ENCODE peak calls at places on chromosomes 16 and 17, in six cellular contexts. One of them, this sample, is unnamed.
A peak's percentile ranks its signal among the peaks of the same experiment; 100 is the strongest.

GRCh38 chr17:82949361-82949760 is 109.5 kb upstream of the ZNF750 start:
- DNase-seq in hypothalamus: no peak
- DNase-seq in RPMI7951: no peak
- DNase-seq in H54: no peak
- DNase-seq in GM12891: no peak
- DNase-seq in sciatic nerve: peak; percentile 23
- DNase-seq in this sample: no peak

GRCh38 chr16:53780051-53780450 is 76.1 kb downstream of the FTO start:
- DNase-seq in hypothalamus: no peak
- DNase-seq in RPMI7951: no peak
- DNase-seq in H54: no peak
- DNase-seq in GM12891: no peak
- DNase-seq in sciatic nerve: no peak
- DNase-seq in this sample: no peak

GRCh38 chr17:34862384-34862783 is 98.9 kb downstream of the CCT6B start:
- DNase-seq in hypothalamus: no peak
- DNase-seq in RPMI7951: no peak
- DNase-seq in H54: no peak
- DNase-seq in GM12891: no peak
- DNase-seq in sciatic nerve: no peak
- DNase-seq in this sample: no peak

GRCh38 chr17:68497885-68498319 is 14.3 kb upstream of the PRKAR1A start:
- DNase-seq in hypothalamus: no peak
- DNase-seq in RPMI7951: no peak
- DNase-seq in H54: no peak
- DNase-seq in GM12891: peak; percentile 52
- DNase-seq in sciatic nerve: no peak
- DNase-seq in this sample: no peak

GRCh38 chr17:8062807-8063483 is 24.1 kb downstream of the ALOX15B start:
- DNase-seq in hypothalamus: no peak
- DNase-seq in RPMI7951: no peak
- DNase-seq in H54: no peak
- DNase-seq in GM12891: no peak
- DNase-seq in sciatic nerve: no peak
- DNase-seq in this sample: no peak

GRCh38 chr17:58176200-58176599 is 9.4 kb downstream of the OR4D2 start:
- DNase-seq in hypothalamus: no peak
- DNase-seq in RPMI7951: no peak
- DNase-seq in H54: no peak
- DNase-seq in GM12891: no peak
- DNase-seq in sciatic nerve: no peak
- DNase-seq in this sample: no peak

GRCh38 chr17:29732613-29733012 is 109.9 kb upstream of the CORO6 start:
- DNase-seq in hypothalamus: no peak
- DNase-seq in RPMI7951: no peak
- DNase-seq in H54: no peak
- DNase-seq in GM12891: no peak
- DNase-seq in sciatic nerve: no peak
- DNase-seq in this sample: no peak

GRCh38 chr16:49659356-49659755 is 196.6 kb downstream of the ZNF423 start:
- DNase-seq in hypothalamus: no peak
- DNase-seq in RPMI7951: no peak
- DNase-seq in H54: no peak
- DNase-seq in GM12891: no peak
- DNase-seq in sciatic nerve: no peak
- DNase-seq in this sample: no peak

GRCh38 chr16:21646091-21646490 is 6.3 kb downstream of the IGSF6 start:
- DNase-seq in hypothalamus: no peak
- DNase-seq in RPMI7951: peak; percentile 18
- DNase-seq in H54: no peak
- DNase-seq in GM12891: no peak
- DNase-seq in sciatic nerve: no peak
- DNase-seq in this sample: no peak

GRCh38 chr17:76000016-76000754 is 470 bp upstream of the CDK3 start:
- DNase-seq in hypothalamus: no peak
- DNase-seq in RPMI7951: no peak
- DNase-seq in H54: peak; percentile 91
- DNase-seq in GM12891: peak; percentile 91
- DNase-seq in sciatic nerve: no peak
- DNase-seq in this sample: no peak

GRCh38 chr16:89633064-89633631 is 19.7 kb downstream of the DPEP1 start:
- DNase-seq in hypothalamus: no peak
- DNase-seq in RPMI7951: peak; percentile 97
- DNase-seq in H54: peak; percentile 97
- DNase-seq in GM12891: no peak
- DNase-seq in sciatic nerve: no peak
- DNase-seq in this sample: peak; percentile 76

GRCh38 chr16:27149986-27150385 is 53.3 kb upstream of the KDM8 start:
- DNase-seq in hypothalamus: no peak
- DNase-seq in RPMI7951: no peak
- DNase-seq in H54: no peak
- DNase-seq in GM12891: no peak
- DNase-seq in sciatic nerve: no peak
- DNase-seq in this sample: no peak

GRCh38 chr16:19672378-19672777 is 45.6 kb downstream of the KNOP1 start:
- DNase-seq in hypothalamus: no peak
- DNase-seq in RPMI7951: no peak
- DNase-seq in H54: no peak
- DNase-seq in GM12891: no peak
- DNase-seq in sciatic nerve: no peak
- DNase-seq in this sample: no peak

GRCh38 chr16:80623376-80623775 is 82.6 kb downstream of the DYNLRB2 start:
- DNase-seq in hypothalamus: no peak
- DNase-seq in RPMI7951: no peak
- DNase-seq in H54: no peak
- DNase-seq in GM12891: no peak
- DNase-seq in sciatic nerve: no peak
- DNase-seq in this sample: no peak

This sample was measured in H4.